ENCODE peak calls at places on chromosomes 6 and 20, in seven cellular contexts. G, U, A, L, K, Q and F are unnamed samples.
A peak's percentile ranks its signal among the peaks of the same experiment; 100 is the strongest.

GRCh38 chr6:96420294-96420693 is 101.3 kb upstream of the UFL1 start:
- DNase-seq in U (no peak), A (no peak), Q (no peak), L (no peak), G (no peak), K (no peak), F (no peak)

GRCh38 chr20:57840066-57840465 is 130.3 kb upstream of the PMEPA1 start:
- DNase-seq in A (no peak), G (no peak), U (no peak), Q (no peak), K (no peak), L (no peak), F (no peak)

GRCh38 chr6:131129657-131130545 is 5.4 kb upstream of the AKAP7 start:
- DNase-seq in U (no peak), K (no peak), G (no peak), A (no peak), L (no peak), Q (no peak), F (peak; percentile 55)

GRCh38 chr6:56101141-56101553 is 146.2 kb downstream of the COL21A1 start:
- DNase-seq in K (peak; percentile 72), U (no peak), A (peak; percentile 93), G (no peak), L (peak; percentile 77), Q (no peak), F (peak; percentile 95)

GRCh38 chr20:33518071-33518470 is 28.2 kb downstream of the CBFA2T2 start:
- DNase-seq in U (no peak), L (no peak), G (no peak), Q (no peak), A (peak; percentile 72), K (no peak), F (peak; percentile 85)

GRCh38 chr6:90294008-90294511 is 2.6 kb downstream of the BACH2 start:
- DNase-seq in U (no peak), Q (no peak), G (no peak), A (no peak), L (no peak), K (no peak), F (no peak)

GRCh38 chr6:6856538-6857523 is 250.9 kb upstream of the RREB1 start:
- DNase-seq in A (peak; percentile 19), G (peak; percentile 23), L (peak; percentile 33), Q (no peak), K (peak; percentile 67), U (no peak), F (peak; percentile 99)

GRCh38 chr6:69907981-69908498 is 41.7 kb downstream of the COL19A1 start:
- DNase-seq in Q (no peak), L (no peak), U (no peak), K (no peak), G (no peak), A (no peak), F (no peak)

GRCh38 chr6:150078788-150079187 is 9.9 kb upstream of the ULBP3 start:
- DNase-seq in K (no peak), G (no peak), L (no peak), A (peak; percentile 61), U (no peak), Q (no peak), F (peak; percentile 63)

GRCh38 chr6:146028835-146029572 is at the start of gene GRM1:
- DNase-seq in A (no peak), Q (no peak), K (no peak), U (no peak), L (no peak), G (no peak), F (no peak)

GRCh38 chr6:137353346-137353745 is 134.2 kb upstream of the IFNGR1 start:
- DNase-seq in A (no peak), K (no peak), G (no peak), Q (no peak), U (no peak), L (no peak), F (no peak)

GRCh38 chr6:155301867-155302266 is 12.4 kb downstream of the TFB1M start:
- DNase-seq in K (no peak), L (no peak), A (peak; percentile 61), G (no peak), U (no peak), Q (no peak), F (no peak)

GRCh38 chr6:162123797-162124196 is 603.8 kb downstream of the PRKN start:
- DNase-seq in Q (no peak), A (no peak), K (peak; percentile 11), L (peak; percentile 9), G (no peak), U (no peak), F (no peak)
- TF ChIP-seq CTCF in Q (peak; percentile 50), A (peak; percentile 55), K (no peak), L (peak; percentile 7), G (no peak), U (no peak), F (peak; percentile 8)

DNA sequence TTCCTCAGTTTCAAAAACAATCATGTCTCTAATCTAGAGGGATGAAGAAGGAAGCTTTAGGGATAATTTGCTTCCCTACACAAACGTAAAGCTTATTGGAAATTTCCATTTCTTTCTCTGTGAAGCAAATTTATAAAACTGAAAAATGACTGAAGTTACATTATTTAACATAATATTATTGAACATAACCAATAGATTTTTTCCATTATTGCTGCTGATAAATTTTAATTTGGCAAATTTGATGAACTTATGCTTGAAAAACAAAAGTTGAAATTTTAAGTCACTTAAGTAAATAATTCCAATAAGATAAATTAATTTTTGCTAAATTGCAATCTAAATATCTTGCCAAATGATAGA is 140.9 kb downstream of the GMDS start:
- DNase-seq in K (no peak), A (no peak), U (no peak), Q (no peak), L (no peak), G (no peak), F (no peak)
- TF ChIP-seq CTCF in K (no peak), A (no peak), U (no peak), Q (no peak), L (no peak), G (no peak), F (no peak)

DNA sequence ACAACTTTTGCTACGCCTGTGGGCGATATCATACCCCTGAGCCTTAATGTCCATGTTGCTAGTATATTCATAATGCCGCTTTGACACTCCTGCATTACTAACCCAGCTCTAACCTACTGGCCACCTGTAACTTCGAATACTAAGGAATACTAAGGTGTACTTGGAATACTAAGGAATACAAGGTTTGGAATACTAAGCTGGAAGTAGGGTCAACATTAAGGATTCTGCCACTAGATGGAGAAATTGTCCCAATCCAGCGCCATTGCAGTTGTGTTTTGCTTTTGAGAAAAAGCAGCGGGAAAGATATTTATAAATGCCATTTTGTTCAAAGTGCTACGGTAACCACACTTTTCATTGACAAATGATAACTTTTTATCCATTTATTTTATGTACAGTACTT is 10.7 kb downstream of the TBXT start:
- DNase-seq in L (peak; percentile 17), Q (no peak), G (no peak), U (no peak), K (no peak), A (peak; percentile 7), F (peak; percentile 33)
- TF ChIP-seq CTCF in L (peak; percentile 48), Q (peak; percentile 51), G (no peak), U (no peak), K (no peak), A (peak; percentile 47), F (peak; percentile 44)

GRCh38 chr20:36064661-36065426 is 89.7 kb upstream of the EPB41L1 start:
- DNase-seq in K (peak; percentile 68), G (peak; percentile 97), A (peak; percentile 79), L (peak; percentile 82), U (peak; percentile 99), Q (peak; percentile 96), F (peak; percentile 80)
- TF ChIP-seq CTCF in K (no peak), G (no peak), A (no peak), L (no peak), U (no peak), Q (no peak), F (no peak)

GRCh38 chr6:4788953-4789584 is 12.9 kb downstream of the CDYL start:
- DNase-seq in Q (no peak), U (no peak), K (no peak), G (no peak), A (no peak), L (no peak), F (no peak)
- TF ChIP-seq CTCF in Q (peak; percentile 22), U (no peak), K (no peak), G (no peak), A (no peak), L (no peak), F (no peak)

GRCh38 chr20:50357783-50358161 is 152.4 kb upstream of the PTPN1 start:
- DNase-seq in L (no peak), A (no peak), U (no peak), G (no peak), K (no peak), Q (no peak), F (no peak)
- TF ChIP-seq CTCF in L (no peak), A (no peak), U (no peak), G (no peak), K (no peak), Q (no peak), F (no peak)

GRCh38 chr6:169950558-169950957 is 199.1 kb downstream of the ERMARD start:
- DNase-seq in U (no peak), G (no peak), L (peak; percentile 22), K (no peak), A (no peak), Q (no peak), F (peak; percentile 45)
- TF ChIP-seq CTCF in U (peak; percentile 20), G (no peak), L (no peak), K (peak; percentile 18), A (no peak), Q (no peak), F (no peak)

DNA sequence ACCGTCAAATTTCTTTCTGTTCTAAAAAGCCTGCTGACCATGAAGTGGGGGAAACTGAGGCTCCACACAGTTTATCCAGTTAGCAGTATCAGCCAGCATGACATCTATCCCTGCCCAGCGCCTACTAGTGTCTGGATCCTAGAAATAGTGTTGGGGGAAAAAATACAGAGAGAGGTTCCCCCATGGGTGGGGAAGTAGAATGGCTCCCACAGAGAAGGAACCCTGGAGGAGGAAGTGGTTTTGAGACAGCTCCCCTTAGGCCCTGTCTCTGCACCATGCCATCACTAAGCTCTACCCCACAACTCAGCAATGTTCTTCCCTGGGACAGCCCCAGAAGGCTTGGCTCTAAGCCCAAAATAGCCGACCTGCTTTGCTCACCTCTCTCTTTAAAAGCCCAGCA is 153.4 kb downstream of the MBOAT1 start:
- DNase-seq in L (no peak), Q (no peak), G (no peak), K (peak; percentile 23), U (no peak), A (no peak), F (no peak)
- TF ChIP-seq CTCF in L (no peak), Q (no peak), G (no peak), K (no peak), U (no peak), A (no peak), F (no peak)

GRCh38 chr20:11564491-11564890 is 353.2 kb upstream of the BTBD3 start:
- DNase-seq in A (no peak), Q (no peak), G (no peak), L (no peak), K (no peak), U (no peak), F (no peak)
- TF ChIP-seq CTCF in A (no peak), Q (no peak), G (no peak), L (no peak), K (no peak), U (no peak), F (no peak)